ENCODE peak calls at places on chromosomes 1 and 21, in ten cellular contexts. One of them, this sample, is unnamed. For H3K36me3 and H3K4me1, the result is how much of the 10 kb centered on the place peaks cover.

GRCh38 chr1:174818951-174819350 is 180.8 kb upstream of the CACYBP start:
- DNase-seq in sigmoid colon: no peak
- DNase-seq in adipocyte: no peak
- DNase-seq in GM23338: no peak
- DNase-seq in breast epithelium: no peak
- DNase-seq in testis: no peak
- DNase-seq in SJSA1: no peak
- DNase-seq in right lobe of liver: no peak
- DNase-seq in K562: no peak
- DNase-seq in CD8-positive, alpha-beta memory T cell: no peak
- DNase-seq in this sample: no peak

GRCh38 chr1:210321131-210321530 is 7.6 kb upstream of the HHAT start:
- DNase-seq in adipocyte: peak
- DNase-seq in CD8-positive, alpha-beta memory T cell: no peak
- DNase-seq in GM23338: no peak
- DNase-seq in K562: no peak
- DNase-seq in SJSA1: no peak
- DNase-seq in sigmoid colon: no peak
- DNase-seq in breast epithelium: no peak
- DNase-seq in testis: no peak
- DNase-seq in right lobe of liver: no peak
- DNase-seq in this sample: no peak

GRCh38 chr1:187566371-187566770 is 737.6 kb downstream of the PLA2G4A start:
- DNase-seq in CD8-positive, alpha-beta memory T cell: no peak
- DNase-seq in K562: no peak
- DNase-seq in adipocyte: no peak
- DNase-seq in testis: no peak
- DNase-seq in right lobe of liver: no peak
- DNase-seq in breast epithelium: no peak
- DNase-seq in SJSA1: no peak
- DNase-seq in sigmoid colon: no peak
- DNase-seq in GM23338: no peak
- DNase-seq in this sample: no peak

GRCh38 chr1:176897350-176898236 is 266.9 kb downstream of the ASTN1 start:
- DNase-seq in SJSA1: peak
- DNase-seq in testis: peak
- DNase-seq in K562: peak
- DNase-seq in CD8-positive, alpha-beta memory T cell: no peak
- DNase-seq in sigmoid colon: no peak
- DNase-seq in breast epithelium: no peak
- DNase-seq in adipocyte: peak
- DNase-seq in GM23338: peak
- DNase-seq in right lobe of liver: no peak
- DNase-seq in this sample: peak

GRCh38 chr1:11842154-11843041 is 5.2 kb downstream of the NPPA start:
- DNase-seq in sigmoid colon: no peak
- DNase-seq in adipocyte: peak
- DNase-seq in K562: peak
- DNase-seq in GM23338: no peak
- DNase-seq in SJSA1: no peak
- DNase-seq in testis: peak
- DNase-seq in breast epithelium: no peak
- DNase-seq in right lobe of liver: peak
- DNase-seq in CD8-positive, alpha-beta memory T cell: no peak
- DNase-seq in this sample: peak

GRCh38 chr1:25926731-25927496 is 20.7 kb upstream of the STMN1 start:
- DNase-seq in GM23338: peak
- DNase-seq in SJSA1: no peak
- DNase-seq in K562: peak
- DNase-seq in adipocyte: no peak
- DNase-seq in sigmoid colon: no peak
- DNase-seq in breast epithelium: no peak
- DNase-seq in CD8-positive, alpha-beta memory T cell: no peak
- DNase-seq in right lobe of liver: no peak
- DNase-seq in testis: no peak
- DNase-seq in this sample: no peak

GRCh38 chr21:26127918-26128317 is 42.7 kb downstream of the APP start:
- DNase-seq in right lobe of liver: no peak
- DNase-seq in sigmoid colon: no peak
- DNase-seq in CD8-positive, alpha-beta memory T cell: no peak
- DNase-seq in K562: no peak
- DNase-seq in GM23338: no peak
- DNase-seq in adipocyte: no peak
- DNase-seq in testis: peak
- DNase-seq in SJSA1: peak
- DNase-seq in breast epithelium: no peak
- DNase-seq in this sample: no peak

GRCh38 chr1:181538836-181539235 is 55.5 kb downstream of the CACNA1E start:
- DNase-seq in breast epithelium: no peak
- DNase-seq in CD8-positive, alpha-beta memory T cell: no peak
- DNase-seq in K562: no peak
- DNase-seq in testis: no peak
- DNase-seq in right lobe of liver: no peak
- DNase-seq in GM23338: no peak
- DNase-seq in adipocyte: no peak
- DNase-seq in sigmoid colon: no peak
- DNase-seq in SJSA1: no peak
- DNase-seq in this sample: no peak

GRCh38 chr1:152457071-152457470 is 43.0 kb upstream of the CRNN start:
- DNase-seq in K562: no peak
- DNase-seq in adipocyte: no peak
- DNase-seq in testis: no peak
- DNase-seq in sigmoid colon: no peak
- DNase-seq in CD8-positive, alpha-beta memory T cell: no peak
- DNase-seq in GM23338: no peak
- DNase-seq in SJSA1: no peak
- DNase-seq in right lobe of liver: no peak
- DNase-seq in breast epithelium: no peak
- DNase-seq in this sample: no peak

GRCh38 chr1:30724655-30725421 is 1.5 kb upstream of the MATN1 start:
- DNase-seq in GM23338: no peak
- DNase-seq in SJSA1: no peak
- DNase-seq in K562: no peak
- DNase-seq in adipocyte: no peak
- DNase-seq in right lobe of liver: no peak
- DNase-seq in sigmoid colon: no peak
- DNase-seq in testis: no peak
- DNase-seq in breast epithelium: no peak
- DNase-seq in CD8-positive, alpha-beta memory T cell: no peak
- DNase-seq in this sample: no peak
- H3K36me3 ChIP-seq in GM23338: under half
- H3K36me3 ChIP-seq in SJSA1: under half
- H3K36me3 ChIP-seq in K562: half or more
- H3K36me3 ChIP-seq in adipocyte: under half
- H3K36me3 ChIP-seq in right lobe of liver: under half
- H3K36me3 ChIP-seq in sigmoid colon: under half
- H3K36me3 ChIP-seq in testis: under half
- H3K36me3 ChIP-seq in breast epithelium: under half
- H3K36me3 ChIP-seq in CD8-positive, alpha-beta memory T cell: under half
- H3K36me3 ChIP-seq in this sample: under half

GRCh38 chr1:50417487-50417886 is 5.8 kb downstream of the DMRTA2 start:
- DNase-seq in adipocyte: no peak
- DNase-seq in SJSA1: no peak
- DNase-seq in K562: peak
- DNase-seq in testis: no peak
- DNase-seq in breast epithelium: no peak
- DNase-seq in right lobe of liver: no peak
- DNase-seq in CD8-positive, alpha-beta memory T cell: no peak
- DNase-seq in sigmoid colon: no peak
- DNase-seq in GM23338: peak
- DNase-seq in this sample: no peak
- H3K4me1 ChIP-seq in adipocyte: under half
- H3K4me1 ChIP-seq in SJSA1: under half
- H3K4me1 ChIP-seq in K562: under half
- H3K4me1 ChIP-seq in testis: under half
- H3K4me1 ChIP-seq in breast epithelium: under half
- H3K4me1 ChIP-seq in right lobe of liver: under half
- H3K4me1 ChIP-seq in CD8-positive, alpha-beta memory T cell: under half
- H3K4me1 ChIP-seq in sigmoid colon: under half
- H3K4me1 ChIP-seq in GM23338: under half
- H3K4me1 ChIP-seq in this sample: under half

GRCh38 chr21:32329331-32329730 is 30.7 kb downstream of the MRAP start:
- DNase-seq in K562: no peak
- DNase-seq in adipocyte: no peak
- DNase-seq in breast epithelium: no peak
- DNase-seq in CD8-positive, alpha-beta memory T cell: no peak
- DNase-seq in testis: no peak
- DNase-seq in SJSA1: no peak
- DNase-seq in sigmoid colon: peak
- DNase-seq in right lobe of liver: no peak
- DNase-seq in GM23338: no peak
- DNase-seq in this sample: no peak
- H3K36me3 ChIP-seq in K562: half or more
- H3K36me3 ChIP-seq in adipocyte: half or more
- H3K36me3 ChIP-seq in breast epithelium: under half
- H3K36me3 ChIP-seq in CD8-positive, alpha-beta memory T cell: under half
- H3K36me3 ChIP-seq in testis: under half
- H3K36me3 ChIP-seq in SJSA1: half or more
- H3K36me3 ChIP-seq in sigmoid colon: under half
- H3K36me3 ChIP-seq in right lobe of liver: under half
- H3K36me3 ChIP-seq in GM23338: half or more
- H3K36me3 ChIP-seq in this sample: half or more

GRCh38 chr1:246199086-246199485 is 308.0 kb downstream of the SMYD3 start:
- DNase-seq in GM23338: no peak
- DNase-seq in sigmoid colon: no peak
- DNase-seq in adipocyte: peak
- DNase-seq in CD8-positive, alpha-beta memory T cell: no peak
- DNase-seq in K562: no peak
- DNase-seq in right lobe of liver: no peak
- DNase-seq in SJSA1: no peak
- DNase-seq in breast epithelium: no peak
- DNase-seq in testis: no peak
- DNase-seq in this sample: no peak

GRCh38 chr1:246203180-246203579 is 303.9 kb downstream of the SMYD3 start:
- DNase-seq in CD8-positive, alpha-beta memory T cell: no peak
- DNase-seq in sigmoid colon: no peak
- DNase-seq in testis: no peak
- DNase-seq in adipocyte: no peak
- DNase-seq in right lobe of liver: no peak
- DNase-seq in K562: no peak
- DNase-seq in GM23338: no peak
- DNase-seq in SJSA1: no peak
- DNase-seq in breast epithelium: no peak
- DNase-seq in this sample: no peak

GRCh38 chr1:246200738-246201137 is 306.3 kb downstream of the SMYD3 start:
- DNase-seq in right lobe of liver: no peak
- DNase-seq in SJSA1: no peak
- DNase-seq in testis: no peak
- DNase-seq in GM23338: no peak
- DNase-seq in CD8-positive, alpha-beta memory T cell: no peak
- DNase-seq in breast epithelium: no peak
- DNase-seq in K562: no peak
- DNase-seq in sigmoid colon: no peak
- DNase-seq in adipocyte: no peak
- DNase-seq in this sample: no peak

GRCh38 chr1:246198141-246198820 is 308.8 kb downstream of the SMYD3 start:
- DNase-seq in GM23338: no peak
- DNase-seq in sigmoid colon: no peak
- DNase-seq in right lobe of liver: no peak
- DNase-seq in adipocyte: no peak
- DNase-seq in testis: no peak
- DNase-seq in breast epithelium: no peak
- DNase-seq in CD8-positive, alpha-beta memory T cell: no peak
- DNase-seq in K562: no peak
- DNase-seq in SJSA1: no peak
- DNase-seq in this sample: no peak

GRCh38 chr1:246200225-246200624 is 306.9 kb downstream of the SMYD3 start:
- DNase-seq in right lobe of liver: no peak
- DNase-seq in SJSA1: no peak
- DNase-seq in CD8-positive, alpha-beta memory T cell: no peak
- DNase-seq in sigmoid colon: no peak
- DNase-seq in breast epithelium: no peak
- DNase-seq in GM23338: no peak
- DNase-seq in testis: no peak
- DNase-seq in K562: no peak
- DNase-seq in adipocyte: no peak
- DNase-seq in this sample: no peak
- H3K4me1 ChIP-seq in right lobe of liver: under half
- H3K4me1 ChIP-seq in SJSA1: under half
- H3K4me1 ChIP-seq in CD8-positive, alpha-beta memory T cell: under half
- H3K4me1 ChIP-seq in sigmoid colon: under half
- H3K4me1 ChIP-seq in breast epithelium: under half
- H3K4me1 ChIP-seq in GM23338: under half
- H3K4me1 ChIP-seq in testis: under half
- H3K4me1 ChIP-seq in K562: under half
- H3K4me1 ChIP-seq in adipocyte: under half
- H3K4me1 ChIP-seq in this sample: under half

GRCh38 chr1:39326836-39327235 is 122.3 kb downstream of the MACF1 start:
- DNase-seq in K562: peak
- DNase-seq in GM23338: no peak
- DNase-seq in CD8-positive, alpha-beta memory T cell: no peak
- DNase-seq in right lobe of liver: no peak
- DNase-seq in adipocyte: no peak
- DNase-seq in sigmoid colon: no peak
- DNase-seq in breast epithelium: no peak
- DNase-seq in SJSA1: no peak
- DNase-seq in testis: no peak
- DNase-seq in this sample: no peak
- H3K36me3 ChIP-seq in K562: half or more
- H3K36me3 ChIP-seq in GM23338: under half
- H3K36me3 ChIP-seq in CD8-positive, alpha-beta memory T cell: half or more
- H3K36me3 ChIP-seq in right lobe of liver: half or more
- H3K36me3 ChIP-seq in adipocyte: half or more
- H3K36me3 ChIP-seq in sigmoid colon: under half
- H3K36me3 ChIP-seq in breast epithelium: under half
- H3K36me3 ChIP-seq in SJSA1: half or more
- H3K36me3 ChIP-seq in testis: under half
- H3K36me3 ChIP-seq in this sample: half or more

This sample was measured in left ventricle myocardium inferior.